ENCODE peak calls at places on chromosome 1, in eight cellular contexts. One of them, this sample, is unnamed.

GRCh38 chr1:21783679-21784603 is 992 bp upstream of the USP48 start:
- DNase-seq in astrocyte of the spinal cord: peak
- DNase-seq in foreskin fibroblast: peak
- DNase-seq in kidney epithelial cell: peak
- DNase-seq in AG09309: peak
- DNase-seq in HepG2: peak
- DNase-seq in cardiac fibroblast: peak
- DNase-seq in esophagus squamous epithelium: no peak
- DNase-seq in this sample: no peak

GRCh38 chr1:200207711-200208126 is 180.2 kb downstream of the NR5A2 start:
- DNase-seq in astrocyte of the spinal cord: peak
- DNase-seq in foreskin fibroblast: peak
- DNase-seq in kidney epithelial cell: no peak
- DNase-seq in AG09309: no peak
- DNase-seq in HepG2: no peak
- DNase-seq in cardiac fibroblast: no peak
- DNase-seq in esophagus squamous epithelium: no peak
- DNase-seq in this sample: no peak

GRCh38 chr1:154609398-154610380 is 1.7 kb upstream of the ADAR start:
- DNase-seq in astrocyte of the spinal cord: no peak
- DNase-seq in foreskin fibroblast: peak
- DNase-seq in kidney epithelial cell: no peak
- DNase-seq in AG09309: no peak
- DNase-seq in HepG2: no peak
- DNase-seq in cardiac fibroblast: peak
- DNase-seq in esophagus squamous epithelium: no peak
- DNase-seq in this sample: no peak

GRCh38 chr1:160163612-160164011 is 12.2 kb downstream of the ATP1A4 start:
- DNase-seq in astrocyte of the spinal cord: no peak
- DNase-seq in foreskin fibroblast: peak
- DNase-seq in kidney epithelial cell: no peak
- DNase-seq in AG09309: no peak
- DNase-seq in HepG2: peak
- DNase-seq in cardiac fibroblast: no peak
- DNase-seq in esophagus squamous epithelium: no peak
- DNase-seq in this sample: no peak

GRCh38 chr1:224786533-224787249 is 142.8 kb upstream of the DNAH14 start:
- DNase-seq in astrocyte of the spinal cord: peak
- DNase-seq in foreskin fibroblast: peak
- DNase-seq in kidney epithelial cell: no peak
- DNase-seq in AG09309: no peak
- DNase-seq in HepG2: no peak
- DNase-seq in cardiac fibroblast: no peak
- DNase-seq in esophagus squamous epithelium: no peak
- DNase-seq in this sample: no peak

GRCh38 chr1:87497804-87498203 is 169.1 kb downstream of the LMO4 start:
- DNase-seq in astrocyte of the spinal cord: no peak
- DNase-seq in foreskin fibroblast: no peak
- DNase-seq in kidney epithelial cell: no peak
- DNase-seq in AG09309: no peak
- DNase-seq in HepG2: no peak
- DNase-seq in cardiac fibroblast: no peak
- DNase-seq in esophagus squamous epithelium: no peak
- DNase-seq in this sample: no peak

GRCh38 chr1:5936621-5937372 is 55.4 kb downstream of the NPHP4 start:
- DNase-seq in astrocyte of the spinal cord: no peak
- DNase-seq in foreskin fibroblast: no peak
- DNase-seq in kidney epithelial cell: no peak
- DNase-seq in AG09309: no peak
- DNase-seq in HepG2: no peak
- DNase-seq in cardiac fibroblast: no peak
- DNase-seq in esophagus squamous epithelium: no peak
- DNase-seq in this sample: no peak

GRCh38 chr1:237972186-237972585 is 81.5 kb upstream of the ZP4 start:
- DNase-seq in astrocyte of the spinal cord: no peak
- DNase-seq in foreskin fibroblast: no peak
- DNase-seq in kidney epithelial cell: no peak
- DNase-seq in AG09309: no peak
- DNase-seq in HepG2: no peak
- DNase-seq in cardiac fibroblast: no peak
- DNase-seq in esophagus squamous epithelium: no peak
- DNase-seq in this sample: no peak

GRCh38 chr1:80212021-80212420 is 1205.5 kb upstream of the ADGRL4 start:
- DNase-seq in astrocyte of the spinal cord: no peak
- DNase-seq in foreskin fibroblast: peak
- DNase-seq in kidney epithelial cell: no peak
- DNase-seq in AG09309: no peak
- DNase-seq in HepG2: no peak
- DNase-seq in cardiac fibroblast: peak
- DNase-seq in esophagus squamous epithelium: no peak
- DNase-seq in this sample: no peak

GRCh38 chr1:153946622-153947246 is at the start of gene DENND4B:
- DNase-seq in astrocyte of the spinal cord: peak
- DNase-seq in foreskin fibroblast: peak
- DNase-seq in kidney epithelial cell: no peak
- DNase-seq in AG09309: no peak
- DNase-seq in HepG2: peak
- DNase-seq in cardiac fibroblast: peak
- DNase-seq in esophagus squamous epithelium: no peak
- DNase-seq in this sample: peak

GRCh38 chr1:21499283-21499945 is 9.8 kb upstream of the ALPL start:
- DNase-seq in astrocyte of the spinal cord: peak
- DNase-seq in foreskin fibroblast: no peak
- DNase-seq in kidney epithelial cell: no peak
- DNase-seq in AG09309: peak
- DNase-seq in HepG2: no peak
- DNase-seq in cardiac fibroblast: peak
- DNase-seq in esophagus squamous epithelium: no peak
- DNase-seq in this sample: no peak

GRCh38 chr1:209552406-209553264 is 30.9 kb upstream of the CAMK1G start:
- DNase-seq in astrocyte of the spinal cord: no peak
- DNase-seq in foreskin fibroblast: no peak
- DNase-seq in kidney epithelial cell: no peak
- DNase-seq in AG09309: no peak
- DNase-seq in HepG2: no peak
- DNase-seq in cardiac fibroblast: no peak
- DNase-seq in esophagus squamous epithelium: no peak
- DNase-seq in this sample: no peak

GRCh38 chr1:155591770-155592169 is 18.2 kb upstream of the MSTO1 start:
- DNase-seq in astrocyte of the spinal cord: peak
- DNase-seq in foreskin fibroblast: peak
- DNase-seq in kidney epithelial cell: peak
- DNase-seq in AG09309: peak
- DNase-seq in HepG2: peak
- DNase-seq in cardiac fibroblast: peak
- DNase-seq in esophagus squamous epithelium: no peak
- DNase-seq in this sample: no peak

GRCh38 chr1:205287723-205288122 is 33.8 kb downstream of the NUAK2 start:
- DNase-seq in astrocyte of the spinal cord: no peak
- DNase-seq in foreskin fibroblast: peak
- DNase-seq in kidney epithelial cell: no peak
- DNase-seq in AG09309: no peak
- DNase-seq in HepG2: no peak
- DNase-seq in cardiac fibroblast: no peak
- DNase-seq in esophagus squamous epithelium: no peak
- DNase-seq in this sample: no peak

GRCh38 chr1:43867946-43868740 is 65.5 kb upstream of the ARTN start:
- DNase-seq in astrocyte of the spinal cord: no peak
- DNase-seq in foreskin fibroblast: peak
- DNase-seq in kidney epithelial cell: no peak
- DNase-seq in AG09309: no peak
- DNase-seq in HepG2: no peak
- DNase-seq in cardiac fibroblast: peak
- DNase-seq in esophagus squamous epithelium: no peak
- DNase-seq in this sample: no peak

GRCh38 chr1:14994841-14995437 is 158.6 kb upstream of the TMEM51 start:
- DNase-seq in astrocyte of the spinal cord: no peak
- DNase-seq in foreskin fibroblast: no peak
- DNase-seq in kidney epithelial cell: no peak
- DNase-seq in AG09309: no peak
- DNase-seq in HepG2: no peak
- DNase-seq in cardiac fibroblast: no peak
- DNase-seq in esophagus squamous epithelium: no peak
- DNase-seq in this sample: no peak

GRCh38 chr1:59757185-59757747 is 57.5 kb upstream of the HOOK1 start:
- DNase-seq in astrocyte of the spinal cord: no peak
- DNase-seq in foreskin fibroblast: no peak
- DNase-seq in kidney epithelial cell: no peak
- DNase-seq in AG09309: no peak
- DNase-seq in HepG2: no peak
- DNase-seq in cardiac fibroblast: no peak
- DNase-seq in esophagus squamous epithelium: no peak
- DNase-seq in this sample: no peak

GRCh38 chr1:60132985-60133673 is 59.6 kb upstream of the C1orf87 start:
- DNase-seq in astrocyte of the spinal cord: peak
- DNase-seq in foreskin fibroblast: peak
- DNase-seq in kidney epithelial cell: peak
- DNase-seq in AG09309: peak
- DNase-seq in HepG2: no peak
- DNase-seq in cardiac fibroblast: peak
- DNase-seq in esophagus squamous epithelium: no peak
- DNase-seq in this sample: no peak

GRCh38 chr1:236141447-236142357 is 637 bp upstream of the GPR137B start:
- DNase-seq in astrocyte of the spinal cord: peak
- DNase-seq in foreskin fibroblast: peak
- DNase-seq in kidney epithelial cell: no peak
- DNase-seq in AG09309: peak
- DNase-seq in HepG2: no peak
- DNase-seq in cardiac fibroblast: peak
- DNase-seq in esophagus squamous epithelium: no peak
- DNase-seq in this sample: peak

GRCh38 chr1:6985528-6986276 is 200.4 kb downstream of the CAMTA1 start:
- DNase-seq in astrocyte of the spinal cord: no peak
- DNase-seq in foreskin fibroblast: no peak
- DNase-seq in kidney epithelial cell: no peak
- DNase-seq in AG09309: no peak
- DNase-seq in HepG2: no peak
- DNase-seq in cardiac fibroblast: no peak
- DNase-seq in esophagus squamous epithelium: no peak
- DNase-seq in this sample: no peak

GRCh38 chr1:165862448-165862847 is 35.0 kb downstream of the UCK2 start:
- DNase-seq in astrocyte of the spinal cord: no peak
- DNase-seq in foreskin fibroblast: no peak
- DNase-seq in kidney epithelial cell: no peak
- DNase-seq in AG09309: no peak
- DNase-seq in HepG2: no peak
- DNase-seq in cardiac fibroblast: no peak
- DNase-seq in esophagus squamous epithelium: no peak
- DNase-seq in this sample: no peak

GRCh38 chr1:247487057-247487456 is 29.2 kb upstream of the OR2B11 start:
- DNase-seq in astrocyte of the spinal cord: peak
- DNase-seq in foreskin fibroblast: peak
- DNase-seq in kidney epithelial cell: peak
- DNase-seq in AG09309: no peak
- DNase-seq in HepG2: peak
- DNase-seq in cardiac fibroblast: peak
- DNase-seq in esophagus squamous epithelium: no peak
- DNase-seq in this sample: no peak
- TF ChIP-seq CTCF in astrocyte of the spinal cord: no peak
- TF ChIP-seq CTCF in foreskin fibroblast: peak
- TF ChIP-seq CTCF in kidney epithelial cell: peak
- TF ChIP-seq CTCF in AG09309: peak
- TF ChIP-seq CTCF in HepG2: peak
- TF ChIP-seq CTCF in cardiac fibroblast: peak
- TF ChIP-seq CTCF in esophagus squamous epithelium: peak
- TF ChIP-seq CTCF in this sample: no peak

DNA sequence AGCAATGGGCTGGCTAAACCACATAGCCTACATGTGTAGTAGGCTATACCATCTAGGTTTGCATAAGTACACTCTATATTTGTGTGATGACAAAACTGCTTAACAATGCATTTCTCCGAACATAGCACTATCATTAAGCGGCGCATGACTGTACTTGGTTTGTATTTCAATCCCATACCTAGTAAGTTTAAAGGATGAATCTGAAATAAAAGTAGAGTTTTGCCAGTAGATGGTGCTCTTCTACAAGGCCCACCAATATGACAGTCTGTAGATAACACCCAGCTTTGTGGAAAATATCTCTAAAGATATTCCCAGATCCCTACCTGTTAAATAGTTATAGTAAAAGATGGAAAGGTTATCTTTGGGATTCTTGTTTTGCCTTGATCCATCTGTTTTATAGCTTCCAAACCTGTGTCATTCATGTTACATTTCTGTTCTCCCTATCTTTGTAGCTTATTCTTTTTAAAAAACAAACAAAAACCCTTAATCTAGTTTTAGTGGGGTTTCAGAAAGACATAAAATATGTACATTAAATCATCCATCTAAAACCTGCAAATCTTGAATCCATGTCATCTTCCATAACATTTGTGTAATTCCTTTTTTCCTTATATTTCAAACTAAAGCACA is 33.9 kb upstream of the ASPM start:
- DNase-seq in astrocyte of the spinal cord: peak
- DNase-seq in foreskin fibroblast: peak
- DNase-seq in kidney epithelial cell: no peak
- DNase-seq in AG09309: peak
- DNase-seq in HepG2: peak
- DNase-seq in cardiac fibroblast: peak
- DNase-seq in esophagus squamous epithelium: no peak
- DNase-seq in this sample: no peak
- TF ChIP-seq CTCF in astrocyte of the spinal cord: peak
- TF ChIP-seq CTCF in foreskin fibroblast: peak
- TF ChIP-seq CTCF in kidney epithelial cell: peak
- TF ChIP-seq CTCF in AG09309: peak
- TF ChIP-seq CTCF in HepG2: peak
- TF ChIP-seq CTCF in cardiac fibroblast: peak
- TF ChIP-seq CTCF in esophagus squamous epithelium: no peak
- TF ChIP-seq CTCF in this sample: peak

DNA sequence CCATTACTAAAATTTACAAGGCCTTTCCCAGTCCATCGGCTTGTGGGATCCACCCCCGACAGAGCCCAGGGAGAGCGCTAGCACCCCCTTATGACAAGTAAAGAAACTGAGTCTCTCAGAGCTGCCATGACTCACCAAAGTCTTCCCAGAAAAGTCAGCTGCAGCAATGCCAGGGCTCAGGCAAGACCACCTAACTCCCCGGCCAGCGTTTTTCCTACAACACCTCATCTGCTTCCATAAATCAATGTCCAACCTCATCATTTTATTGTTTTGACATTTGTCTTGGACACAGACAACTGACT is 15.0 kb downstream of the DHCR24 start:
- DNase-seq in astrocyte of the spinal cord: no peak
- DNase-seq in foreskin fibroblast: no peak
- DNase-seq in kidney epithelial cell: no peak
- DNase-seq in AG09309: no peak
- DNase-seq in HepG2: no peak
- DNase-seq in cardiac fibroblast: no peak
- DNase-seq in esophagus squamous epithelium: no peak
- DNase-seq in this sample: no peak
- TF ChIP-seq CTCF in astrocyte of the spinal cord: peak
- TF ChIP-seq CTCF in foreskin fibroblast: no peak
- TF ChIP-seq CTCF in kidney epithelial cell: no peak
- TF ChIP-seq CTCF in AG09309: peak
- TF ChIP-seq CTCF in HepG2: peak
- TF ChIP-seq CTCF in cardiac fibroblast: no peak
- TF ChIP-seq CTCF in esophagus squamous epithelium: no peak
- TF ChIP-seq CTCF in this sample: no peak

DNA sequence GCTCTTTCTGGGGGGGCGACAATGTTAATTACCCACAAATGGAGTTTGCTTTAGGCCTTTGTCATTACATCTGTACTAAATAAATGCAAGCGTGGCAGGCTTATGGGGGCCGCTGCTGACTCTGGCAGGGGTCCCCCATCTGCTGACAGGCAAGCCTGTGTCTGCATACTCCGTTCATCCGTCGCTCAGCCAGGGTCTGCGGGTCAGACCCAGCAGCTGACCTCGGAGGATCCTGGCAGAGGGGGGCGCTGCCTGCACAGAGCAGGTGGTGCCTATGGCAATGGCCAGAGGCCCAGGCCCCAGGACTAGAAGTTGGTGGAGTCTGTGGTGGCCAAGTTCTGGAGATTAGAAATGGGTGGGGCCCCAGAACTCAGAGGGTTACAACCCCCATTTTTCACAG is 31.2 kb downstream of the TTC39A start:
- DNase-seq in astrocyte of the spinal cord: no peak
- DNase-seq in foreskin fibroblast: no peak
- DNase-seq in kidney epithelial cell: no peak
- DNase-seq in AG09309: no peak
- DNase-seq in HepG2: no peak
- DNase-seq in cardiac fibroblast: no peak
- DNase-seq in esophagus squamous epithelium: no peak
- DNase-seq in this sample: no peak
- TF ChIP-seq CTCF in astrocyte of the spinal cord: no peak
- TF ChIP-seq CTCF in foreskin fibroblast: no peak
- TF ChIP-seq CTCF in kidney epithelial cell: no peak
- TF ChIP-seq CTCF in AG09309: no peak
- TF ChIP-seq CTCF in HepG2: no peak
- TF ChIP-seq CTCF in cardiac fibroblast: no peak
- TF ChIP-seq CTCF in esophagus squamous epithelium: no peak
- TF ChIP-seq CTCF in this sample: no peak